ENCODE peak calls at places on chromosomes 2 and 18, in six cellular contexts. G, O, J, T, V and Y are unnamed samples.

GRCh38 chr2:147364597-147364996 is 480.2 kb upstream of the ACVR2A start:
- DNase-seq in J (no peak), T (no peak), G (no peak), V (no peak), O (no peak), Y (peak; percentile 6)

GRCh38 chr2:47539228-47539627 is 136.3 kb downstream of the MSH2 start:
- DNase-seq in T (no peak), O (no peak), V (no peak), G (no peak), J (no peak), Y (no peak)

GRCh38 chr2:9556121-9556869 is 665 bp upstream of the ADAM17 start:
- DNase-seq in G (no peak), O (no peak), J (no peak), V (no peak), T (no peak), Y (no peak)

GRCh38 chr2:100965596-100965995 is 36.5 kb upstream of the RPL31 start:
- DNase-seq in T (no peak), O (no peak), V (no peak), J (no peak), G (no peak), Y (no peak)

GRCh38 chr2:8575011-8575750 is 106.7 kb upstream of the ID2 start:
- DNase-seq in J (no peak), O (peak; percentile 40), T (no peak), V (peak; percentile 25), G (no peak), Y (peak; percentile 36)

GRCh38 chr2:21382980-21383520 is 259.3 kb downstream of the TDRD15 start:
- DNase-seq in V (no peak), T (no peak), O (no peak), G (no peak), J (no peak), Y (no peak)

GRCh38 chr2:120654383-120655134 is 81.1 kb upstream of the GLI2 start:
- DNase-seq in O (no peak), V (no peak), J (no peak), G (no peak), T (no peak), Y (no peak)

GRCh38 chr2:152544626-152545025 is 172.6 kb downstream of the PRPF40A start:
- DNase-seq in J (no peak), T (no peak), G (no peak), O (no peak), V (no peak), Y (no peak)

GRCh38 chr2:10329880-10330699 is 27.4 kb downstream of the HPCAL1 start:
- DNase-seq in O (no peak), T (no peak), J (peak; percentile 80), V (no peak), G (no peak), Y (peak; percentile 60)

GRCh38 chr2:156908825-156909224 is 348.7 kb upstream of the GALNT5 start:
- DNase-seq in V (no peak), J (no peak), G (no peak), T (no peak), O (no peak), Y (no peak)

GRCh38 chr2:215365184-215365658 is 53.4 kb downstream of the ATIC start:
- DNase-seq in O (no peak), V (no peak), T (no peak), G (no peak), J (no peak), Y (no peak)

GRCh38 chr2:65278450-65279030 is 50.9 kb downstream of the ACTR2 start:
- DNase-seq in O (no peak), J (no peak), G (no peak), V (no peak), T (no peak), Y (no peak)

GRCh38 chr2:8533923-8534322 is 147.9 kb upstream of the ID2 start:
- DNase-seq in V (no peak), O (no peak), T (no peak), G (no peak), J (no peak), Y (no peak)

GRCh38 chr2:111652038-111652437 is 232.0 kb downstream of the ANAPC1 start:
- DNase-seq in T (no peak), O (no peak), V (no peak), G (no peak), J (no peak), Y (no peak)

GRCh38 chr18:75106746-75107145 is 102.2 kb downstream of the PTGR3 start:
- DNase-seq in V (no peak), J (no peak), G (no peak), T (peak; percentile 79), O (no peak), Y (no peak)

GRCh38 chr18:58362027-58362575 is 266.8 kb downstream of the ALPK2 start:
- DNase-seq in J (peak; percentile 83), O (peak; percentile 24), V (no peak), T (no peak), G (no peak), Y (no peak)

GRCh38 chr18:45792551-45793294 is 32.8 kb upstream of the SIGLEC15 start:
- DNase-seq in O (no peak), T (no peak), G (no peak), V (no peak), J (no peak), Y (no peak)

GRCh38 chr2:158841839-158842238 is 46.7 kb downstream of the DAPL1 start:
- DNase-seq in J (no peak), G (no peak), V (no peak), T (no peak), O (no peak), Y (no peak)

GRCh38 chr2:224400886-224401632 is 848 bp downstream of the FAM124B start:
- DNase-seq in T (no peak), J (no peak), O (no peak), V (no peak), G (no peak), Y (no peak)
- H3K4me3 ChIP-seq in T (peak overlapping the region; percentile 33), J (no peak overlapping the region), O (no peak overlapping the region), V (peak overlapping the region; percentile 32), G (peak overlapping the region; percentile 56), Y (peak overlapping the region; percentile 24)

GRCh38 chr2:240899468-240899865 is 3.5 kb upstream of the MAB21L4 start:
- DNase-seq in G (no peak), V (no peak), T (no peak), J (no peak), O (no peak), Y (no peak)
- H3K4me3 ChIP-seq in G (no peak overlapping the region), V (no peak overlapping the region), T (no peak overlapping the region), J (no peak overlapping the region), O (no peak overlapping the region), Y (no peak overlapping the region)

GRCh38 chr18:3623769-3624545 is 174.0 kb downstream of the TGIF1 start:
- DNase-seq in T (no peak), V (no peak), J (peak; percentile 99), O (peak; percentile 67), G (peak; percentile 75), Y (no peak)
- H3K4me3 ChIP-seq in T (no peak overlapping the region), V (no peak overlapping the region), J (peak overlapping the region; percentile 32), O (no peak overlapping the region), G (peak overlapping the region; percentile 52), Y (no peak overlapping the region)

DNA sequence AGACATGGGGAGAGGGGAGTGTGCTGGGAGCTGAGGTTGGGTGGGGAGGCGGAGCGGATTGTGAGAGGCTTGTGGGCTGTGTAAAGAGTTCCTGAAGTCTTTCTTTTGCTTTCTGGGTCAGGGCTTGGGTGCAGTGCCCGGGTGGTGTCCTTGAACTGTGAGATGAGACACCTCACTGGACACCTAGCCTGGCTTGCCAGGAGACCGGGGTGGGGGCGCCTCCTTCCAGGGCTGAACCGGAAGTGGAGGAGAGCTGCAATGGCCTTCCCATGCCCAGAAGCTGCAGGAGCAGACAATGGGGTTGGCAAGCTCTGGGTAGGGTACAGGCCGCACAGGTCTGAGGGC is 4.3 kb downstream of the TMEM37 start:
- DNase-seq in O (no peak), V (no peak), G (no peak), T (no peak), J (no peak), Y (no peak)
- H3K4me3 ChIP-seq in O (no peak overlapping the region), V (no peak overlapping the region), G (no peak overlapping the region), T (no peak overlapping the region), J (no peak overlapping the region), Y (no peak overlapping the region)

GRCh38 chr2:162243305-162243693 is at the start of gene FAP:
- DNase-seq in T (no peak), G (no peak), J (no peak), V (no peak), O (no peak), Y (no peak)
- H3K4me3 ChIP-seq in T (peak within 1 kb of the TSS; percentile 5), G (peak within 1 kb of the TSS; percentile 52), J (no peak within 1 kb of the TSS), V (no peak within 1 kb of the TSS), O (no peak within 1 kb of the TSS), Y (no peak within 1 kb of the TSS)

GRCh38 chr18:28529644-28530043 is 352.7 kb upstream of the CDH2 start:
- DNase-seq in O (no peak), G (no peak), J (no peak), T (no peak), V (no peak), Y (no peak)

GRCh38 chr18:28526196-28526595 is 349.3 kb upstream of the CDH2 start:
- DNase-seq in G (no peak), T (no peak), J (no peak), O (no peak), V (no peak), Y (no peak)

GRCh38 chr18:28522250-28522649 is 345.3 kb upstream of the CDH2 start:
- DNase-seq in G (no peak), J (no peak), O (no peak), V (no peak), T (no peak), Y (no peak)

GRCh38 chr18:28523758-28524475 is 347.0 kb upstream of the CDH2 start:
- DNase-seq in T (no peak), J (no peak), O (no peak), V (no peak), G (no peak), Y (no peak)
- H3K4me3 ChIP-seq in T (no peak overlapping the region), J (no peak overlapping the region), O (no peak overlapping the region), V (no peak overlapping the region), G (no peak overlapping the region), Y (no peak overlapping the region)

GRCh38 chr18:62505669-62506494 is 16.9 kb upstream of the ZCCHC2 start:
- DNase-seq in V (no peak), G (no peak), T (no peak), J (no peak), O (no peak), Y (no peak)
- H3K4me3 ChIP-seq in V (peak overlapping the region; percentile 63), G (peak overlapping the region; percentile 57), T (peak overlapping the region; percentile 43), J (peak overlapping the region; percentile 50), O (peak overlapping the region; percentile 19), Y (peak overlapping the region; percentile 68)

GRCh38 chr2:168635065-168635577 is 167.3 kb upstream of the NOSTRIN start:
- DNase-seq in V (no peak), G (no peak), O (peak; percentile 66), J (no peak), T (no peak), Y (no peak)
- H3K4me3 ChIP-seq in V (no peak overlapping the region), G (no peak overlapping the region), O (no peak overlapping the region), J (no peak overlapping the region), T (no peak overlapping the region), Y (no peak overlapping the region)

GRCh38 chr2:197707316-197708213 is 2.4 kb downstream of the MARS2 start:
- DNase-seq in J (peak; percentile 57), G (no peak), O (peak; percentile 19), V (no peak), T (no peak), Y (no peak)

GRCh38 chr2:197705143-197705911 is at the start of gene MARS2:
- DNase-seq in G (peak; percentile 91), V (peak; percentile 89), T (peak; percentile 93), J (peak; percentile 92), O (peak; percentile 95), Y (peak; percentile 90)

GRCh38 chr2:197708331-197708730 is 3.2 kb downstream of the MARS2 start:
- DNase-seq in V (no peak), O (no peak), J (no peak), T (no peak), G (no peak), Y (no peak)

GRCh38 chr2:197705912-197706838 is 1.0 kb downstream of the MARS2 start:
- DNase-seq in O (peak; percentile 8), V (no peak), T (peak; percentile 88), G (peak; percentile 54), J (no peak), Y (no peak)

GRCh38 chr2:197706839-197707207 is 1.7 kb downstream of the MARS2 start:
- DNase-seq in T (no peak), O (no peak), J (no peak), V (no peak), G (no peak), Y (no peak)
- H3K4me3 ChIP-seq in T (peak overlapping the region; percentile 85), O (no peak overlapping the region), J (peak overlapping the region; percentile 64), V (peak overlapping the region; percentile 83), G (peak overlapping the region; percentile 81), Y (peak overlapping the region; percentile 88)